ENCODE peak calls at places on chromosomes 12 and 14, in six cellular contexts. Y, K, S, X, U and R are unnamed samples.
A peak's percentile ranks its signal among the peaks of the same experiment; 100 is the strongest.

GRCh38 chr14:33465952-33466700 is 484.7 kb downstream of the EGLN3 start:
- DNase-seq in S (no peak), U (no peak), Y (no peak), K (no peak), X (no peak), R (no peak)

GRCh38 chr14:91231446-91231845 is 13.1 kb downstream of the GPR68 start:
- DNase-seq in Y (no peak), U (no peak), X (no peak), S (no peak), K (no peak), R (no peak)

GRCh38 chr12:117350140-117350539 is 11.3 kb downstream of the NOS1 start:
- DNase-seq in Y (no peak), X (no peak), K (no peak), U (no peak), S (no peak), R (no peak)

GRCh38 chr12:73308079-73308478 is 1035.9 kb downstream of the TRHDE start:
- DNase-seq in S (no peak), K (no peak), U (no peak), X (no peak), Y (no peak), R (no peak)

GRCh38 chr12:90801776-90802175 is 153.2 kb downstream of the CCER1 start:
- DNase-seq in K (no peak), S (no peak), Y (no peak), U (no peak), X (no peak), R (no peak)

GRCh38 chr12:93025145-93026103 is 96.3 kb upstream of the EEA1 start:
- DNase-seq in K (peak; percentile 21), Y (no peak), U (no peak), X (peak; percentile 51), S (peak; percentile 45), R (no peak)

GRCh38 chr12:69881771-69882170 is 56.7 kb downstream of the MYRFL start:
- DNase-seq in K (no peak), S (no peak), Y (no peak), X (no peak), U (no peak), R (no peak)

GRCh38 chr14:55107766-55108554 is 21.1 kb upstream of the LGALS3 start:
- DNase-seq in Y (peak; percentile 90), S (peak; percentile 91), K (peak; percentile 70), X (peak; percentile 82), U (peak; percentile 93), R (peak; percentile 80)

GRCh38 chr14:100783630-100784321 is 42.1 kb upstream of the MEG3 start:
- DNase-seq in X (no peak), U (no peak), Y (peak; percentile 59), S (no peak), K (no peak), R (no peak)

GRCh38 chr14:69873877-69874780 is 5.1 kb upstream of the SMOC1 start:
- DNase-seq in X (no peak), S (no peak), U (no peak), Y (no peak), K (no peak), R (no peak)

GRCh38 chr12:130110910-130111309 is 51.4 kb upstream of the FZD10 start:
- DNase-seq in U (no peak), X (no peak), S (no peak), K (no peak), Y (no peak), R (no peak)

GRCh38 chr12:24054411-24054810 is 104.9 kb upstream of the SOX5 start:
- DNase-seq in X (no peak), Y (no peak), U (no peak), K (no peak), S (no peak), R (no peak)

GRCh38 chr14:54893151-54893760 is 9.4 kb downstream of the GCH1 start:
- DNase-seq in U (no peak), X (peak; percentile 22), Y (no peak), K (no peak), S (peak; percentile 39), R (no peak)

GRCh38 chr12:88471641-88472040 is 108.6 kb downstream of the KITLG start:
- DNase-seq in Y (no peak), S (peak; percentile 45), K (no peak), U (no peak), X (no peak), R (no peak)

GRCh38 chr14:106842687-106843086 is 1316.3 kb downstream of the TMEM121 start:
- DNase-seq in X (peak; percentile 19), U (no peak), S (no peak), K (no peak), Y (no peak), R (peak; percentile 46)

GRCh38 chr14:76546426-76547221 is 170.7 kb downstream of the ESRRB start:
- DNase-seq in K (no peak), S (peak; percentile 50), U (no peak), Y (no peak), X (peak; percentile 57), R (no peak)

GRCh38 chr12:27966870-27967269 is 5.7 kb downstream of the PTHLH start:
- DNase-seq in K (no peak), S (peak; percentile 82), X (peak; percentile 68), U (no peak), Y (no peak), R (no peak)

GRCh38 chr14:21184252-21184651 is 28.4 kb upstream of the OR5AU1 start:
- DNase-seq in S (no peak), U (no peak), X (no peak), Y (no peak), K (no peak), R (no peak)

GRCh38 chr14:94685166-94685581 is 73.0 kb downstream of the SERPINA3 start:
- DNase-seq in U (no peak), Y (peak; percentile 71), S (no peak), K (no peak), X (no peak), R (no peak)

GRCh38 chr14:102824832-102825231 is 47.6 kb downstream of the TRAF3 start:
- DNase-seq in U (no peak), K (no peak), S (no peak), Y (no peak), X (no peak), R (no peak)

GRCh38 chr14:35425850-35426249 is 21.3 kb upstream of the NFKBIA start:
- DNase-seq in K (no peak), X (no peak), Y (no peak), U (no peak), S (no peak), R (no peak)

DNA sequence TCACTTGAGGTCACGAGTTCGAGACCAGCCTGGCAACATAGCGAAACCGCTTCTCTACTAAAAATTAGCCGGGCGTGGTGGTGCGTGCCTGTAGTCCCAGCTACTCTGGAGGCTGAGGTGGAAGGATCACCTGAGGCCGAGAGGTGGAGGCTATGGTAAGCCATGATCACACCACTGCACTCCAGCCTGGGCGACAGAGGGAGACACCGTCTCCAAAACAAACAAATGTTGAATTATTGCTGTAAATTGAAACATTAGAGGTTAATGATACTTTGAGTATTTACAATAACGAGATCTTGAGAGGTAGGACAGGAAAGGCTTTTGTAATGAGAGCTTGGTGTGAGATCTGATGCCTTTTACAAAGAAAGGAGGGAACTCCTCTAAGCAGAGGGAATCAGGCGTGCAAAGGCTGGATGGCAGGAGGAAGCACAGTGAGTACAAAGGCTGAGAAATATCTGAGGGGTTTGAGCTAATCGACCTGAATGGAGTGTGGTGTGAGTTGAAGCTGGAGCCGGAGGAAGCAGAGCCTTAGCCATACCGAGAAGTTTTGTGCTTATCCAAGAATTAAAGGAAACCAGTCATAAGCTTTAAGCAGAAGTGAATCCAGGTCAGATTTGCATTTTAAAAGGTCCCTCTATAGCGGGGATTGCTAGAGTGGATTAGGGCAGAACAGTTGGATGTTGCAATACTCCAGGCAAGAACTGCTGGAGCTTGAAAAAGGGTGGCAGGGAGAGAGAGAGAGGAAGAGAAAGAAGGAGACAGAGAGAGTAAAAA is 1.1 kb downstream of the RHNO1 start:
- DNase-seq in K (no peak), U (no peak), S (no peak), X (no peak), Y (peak; percentile 66), R (no peak)
- TF ChIP-seq POLR2AphosphoS5 in K (no peak), U (no peak), S (no peak), X (no peak), Y (no peak), R (no peak)

GRCh38 chr12:43762596-43762995 is 3.8 kb downstream of the IRAK4 start:
- DNase-seq in X (no peak), S (no peak), Y (no peak), U (no peak), K (no peak), R (no peak)

GRCh38 chr12:43758247-43758727 is 303 bp downstream of the PUS7L start:
- DNase-seq in X (peak; percentile 56), S (no peak), K (peak; percentile 27), Y (no peak), U (no peak), R (peak; percentile 26)

GRCh38 chr12:43761535-43761934 is 2.8 kb downstream of the IRAK4 start:
- DNase-seq in K (no peak), X (peak; percentile 11), Y (no peak), S (no peak), U (no peak), R (no peak)

GRCh38 chr12:43760396-43760795 is 1.6 kb downstream of the IRAK4 start:
- DNase-seq in K (peak; percentile 16), Y (no peak), X (no peak), U (no peak), S (no peak), R (peak; percentile 66)

GRCh38 chr12:43758728-43759563 is at the start of the genes IRAK4 and PUS7L:
- DNase-seq in Y (peak; percentile 98), K (peak; percentile 96), X (peak; percentile 95), S (peak; percentile 96), U (peak; percentile 96), R (peak; percentile 97)
- TF ChIP-seq POLR2A in Y (no peak), K (peak; percentile 65), X (peak; percentile 86), S (peak; percentile 12), U (peak; percentile 28), R (no peak)

DNA sequence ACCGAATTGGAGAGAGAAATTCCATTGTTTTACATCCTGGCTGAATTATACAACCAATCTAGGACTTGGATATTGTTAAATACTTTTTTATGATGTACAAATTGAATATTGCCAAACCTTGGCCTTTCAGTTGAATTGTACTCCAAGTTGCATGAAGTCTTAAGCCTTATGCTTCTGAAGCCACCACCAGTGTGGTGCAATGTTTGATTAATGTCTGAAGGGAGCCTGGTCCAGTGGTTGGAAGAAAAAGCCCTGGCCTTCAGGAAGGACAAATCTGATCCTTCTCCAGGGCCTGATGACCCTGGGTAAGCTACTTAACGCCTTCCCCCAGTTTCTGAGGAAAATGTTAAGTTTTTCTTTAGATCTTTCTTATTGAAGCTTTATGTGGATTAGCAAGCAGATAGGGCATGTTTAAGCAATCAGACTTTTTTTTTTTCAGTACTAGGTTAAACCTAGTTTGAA is 72.0 kb downstream of the PAPOLA start:
- DNase-seq in K (no peak), U (no peak), S (no peak), X (no peak), Y (no peak), R (no peak)
- H3K4me1 ChIP-seq in K (peaks cover 4% of the 10 kb centered on the region), U (peaks cover 17% of the 10 kb centered on the region), S (no peaks in the 10 kb centered on the region), X (no peaks in the 10 kb centered on the region), Y (peaks cover 4% of the 10 kb centered on the region), R (peaks cover 9% of the 10 kb centered on the region)

GRCh38 chr14:64720190-64720589 is 16.0 kb downstream of the PLEKHG3 start:
- DNase-seq in X (no peak), S (peak; percentile 93), U (peak; percentile 73), Y (no peak), K (no peak), R (peak; percentile 54)

GRCh38 chr14:64719601-64720000 is 15.4 kb downstream of the PLEKHG3 start:
- DNase-seq in Y (no peak), S (no peak), U (peak; percentile 13), X (no peak), K (no peak), R (no peak)

GRCh38 chr14:64722842-64723447 is 18.7 kb downstream of the PLEKHG3 start:
- DNase-seq in X (no peak), U (no peak), Y (peak; percentile 75), S (no peak), K (no peak), R (no peak)

GRCh38 chr14:64721899-64722298 is 17.7 kb downstream of the PLEKHG3 start:
- DNase-seq in K (no peak), Y (no peak), U (no peak), S (no peak), X (no peak), R (no peak)

GRCh38 chr14:64721391-64721791 is 17.2 kb downstream of the PLEKHG3 start:
- DNase-seq in X (no peak), K (no peak), Y (peak; percentile 55), U (no peak), S (no peak), R (peak; percentile 62)
- TF ChIP-seq POLR2AphosphoS5 in X (no peak), K (peak; percentile 63), Y (no peak), U (no peak), S (no peak), R (no peak)